ENCODE peak calls at places on chromosomes 11 and 22, in six cellular contexts. B is HCT116, U is GM12891, C is heart left ventricle, T is stomach, K is GM12892. P is an unnamed sample.

GRCh38 chr11:32006799-32007388 is 84.0 kb upstream of the RCN1 start:
- DNase-seq in B (peak), U (peak), C (no peak), T (no peak), K (peak), P (peak)

GRCh38 chr11:66987158-66987620 is 12.1 kb downstream of the C11orf86 start:
- DNase-seq in B (no peak), U (no peak), C (no peak), T (no peak), K (no peak), P (no peak)

GRCh38 chr11:79033833-79034232 is 407.0 kb downstream of the TENM4 start:
- DNase-seq in B (no peak), U (no peak), C (no peak), T (no peak), K (no peak), P (no peak)

GRCh38 chr11:78202733-78203167 is 14.0 kb downstream of the USP35 start:
- DNase-seq in B (no peak), U (no peak), C (no peak), T (no peak), K (no peak), P (no peak)

GRCh38 chr11:1770061-1770460 is 6.3 kb upstream of the CTSD start:
- DNase-seq in B (no peak), U (no peak), C (no peak), T (peak), K (no peak), P (no peak)

GRCh38 chr11:117832511-117832910 is 8.0 kb upstream of the FXYD2 start:
- DNase-seq in B (no peak), U (no peak), C (no peak), T (peak), K (no peak), P (no peak)

GRCh38 chr11:134361241-134361640 is 29.5 kb downstream of the GLB1L2 start:
- DNase-seq in B (no peak), U (no peak), C (peak), T (no peak), K (no peak), P (no peak)

GRCh38 chr11:1157341-1157644 is 460 bp upstream of the MUC5AC start:
- DNase-seq in B (no peak), U (no peak), C (no peak), T (no peak), K (no peak), P (no peak)

GRCh38 chr11:45737056-45737455 is 67.9 kb upstream of the SLC35C1 start:
- DNase-seq in B (no peak), U (no peak), C (no peak), T (no peak), K (no peak), P (peak)

GRCh38 chr11:112523477-112523876 is 262.8 kb upstream of the PLET1 start:
- DNase-seq in B (no peak), U (no peak), C (peak), T (no peak), K (no peak), P (peak)

GRCh38 chr11:111454561-111455192 is 57.5 kb downstream of the BTG4 start:
- DNase-seq in B (no peak), U (peak), C (no peak), T (no peak), K (no peak), P (peak)

GRCh38 chr22:45548991-45549736 is 46.5 kb downstream of the FBLN1 start:
- DNase-seq in B (peak), U (no peak), C (peak), T (peak), K (no peak), P (peak)

GRCh38 chr11:27627979-27628378 is 72.3 kb downstream of the BDNF start:
- DNase-seq in B (no peak), U (no peak), C (no peak), T (no peak), K (no peak), P (no peak)

GRCh38 chr11:125935629-125936199 is 10.1 kb upstream of the VSIG10L2 start:
- DNase-seq in B (no peak), U (no peak), C (no peak), T (peak), K (no peak), P (no peak)

GRCh38 chr11:64593156-64594105 is 2.4 kb downstream of the SLC22A12 start:
- DNase-seq in B (no peak), U (no peak), C (no peak), T (no peak), K (no peak), P (no peak)

GRCh38 chr11:13928566-13929251 is 33.8 kb upstream of the SPON1 start:
- DNase-seq in B (no peak), U (no peak), C (no peak), T (no peak), K (no peak), P (peak)

GRCh38 chr11:47773882-47774281 is 6.7 kb upstream of the FNBP4 start:
- DNase-seq in B (no peak), U (no peak), C (no peak), T (no peak), K (no peak), P (no peak)

GRCh38 chr11:111913997-111914396 is 1.5 kb downstream of the HSPB2 start:
- DNase-seq in B (no peak), U (no peak), C (peak), T (no peak), K (no peak), P (no peak)

GRCh38 chr11:67572747-67573419 is 10.7 kb upstream of the GSTP1 start:
- DNase-seq in B (peak), U (no peak), C (peak), T (peak), K (no peak), P (no peak)

GRCh38 chr11:20055312-20055711 is 105.0 kb downstream of the DBX1 start:
- DNase-seq in B (no peak), U (no peak), C (no peak), T (no peak), K (no peak), P (no peak)

GRCh38 chr11:109970516-109971183 is 122.5 kb upstream of the ZC3H12C start:
- DNase-seq in B (no peak), U (no peak), C (no peak), T (no peak), K (no peak), P (no peak)

GRCh38 chr11:2120359-2121100 is 18.7 kb downstream of the IGF2 start:
- DNase-seq in B (no peak), U (no peak), C (no peak), T (no peak), K (no peak), P (no peak)

GRCh38 chr11:46686886-46687810 is 13.3 kb downstream of the ARHGAP1 start:
- DNase-seq in B (no peak), U (no peak), C (no peak), T (no peak), K (no peak), P (no peak)

GRCh38 chr11:107808526-107808925 is 50.1 kb downstream of the SLC35F2 start:
- DNase-seq in B (no peak), U (no peak), C (no peak), T (no peak), K (no peak), P (no peak)

GRCh38 chr11:74570266-74571061 is 21.9 kb upstream of the POLD3 start:
- DNase-seq in B (peak), U (peak), C (peak), T (peak), K (peak), P (peak)
- TF ChIP-seq POLR2A in B (no peak), U (no peak), C (no peak), T (no peak), K (no peak), P (no peak)

GRCh38 chr11:62882811-62883496 is 2.3 kb downstream of the SLC3A2 start:
- DNase-seq in B (no peak), U (no peak), C (no peak), T (no peak), K (no peak), P (no peak)
- TF ChIP-seq POLR2A in B (no peak), U (no peak), C (no peak), T (no peak), K (no peak), P (no peak)

GRCh38 chr11:83510530-83511449 is 224.6 kb upstream of the CCDC90B start:
- DNase-seq in B (no peak), U (no peak), C (no peak), T (no peak), K (no peak), P (no peak)

GRCh38 chr11:83511646-83512045 is 225.5 kb upstream of the CCDC90B start:
- DNase-seq in B (no peak), U (no peak), C (no peak), T (no peak), K (no peak), P (no peak)

DNA sequence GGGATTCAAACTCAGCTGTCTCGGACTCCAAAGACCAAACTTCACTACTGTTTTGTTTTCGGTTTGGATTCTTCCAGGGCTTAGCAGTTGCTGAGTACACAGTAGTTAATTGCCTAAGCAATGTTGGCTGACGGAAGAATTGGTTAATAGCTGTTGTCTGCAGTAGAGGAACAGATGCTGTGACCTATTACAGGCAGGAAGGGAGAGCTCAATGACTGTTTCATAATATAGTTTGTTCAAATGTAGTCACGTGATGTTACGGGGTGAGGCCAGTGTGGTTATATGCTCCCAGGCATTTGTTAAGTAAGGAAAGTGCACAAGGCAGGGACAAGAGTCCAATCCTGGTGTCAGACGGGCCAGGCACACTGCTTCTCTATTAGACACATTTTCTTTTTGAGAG is 222.6 kb upstream of the CCDC90B start:
- DNase-seq in B (no peak), U (no peak), C (no peak), T (no peak), K (no peak), P (no peak)
- TF ChIP-seq POLR2A in B (no peak), U (no peak), C (no peak), T (no peak), K (no peak), P (no peak)

GRCh38 chr22:36239401-36240171 is at the start of gene APOL2:
- DNase-seq in B (peak), U (peak), C (peak), T (peak), K (peak), P (peak)
- TF ChIP-seq POLR2A in B (peak), U (peak), C (peak), T (no peak), K (peak), P (no peak)

DNA sequence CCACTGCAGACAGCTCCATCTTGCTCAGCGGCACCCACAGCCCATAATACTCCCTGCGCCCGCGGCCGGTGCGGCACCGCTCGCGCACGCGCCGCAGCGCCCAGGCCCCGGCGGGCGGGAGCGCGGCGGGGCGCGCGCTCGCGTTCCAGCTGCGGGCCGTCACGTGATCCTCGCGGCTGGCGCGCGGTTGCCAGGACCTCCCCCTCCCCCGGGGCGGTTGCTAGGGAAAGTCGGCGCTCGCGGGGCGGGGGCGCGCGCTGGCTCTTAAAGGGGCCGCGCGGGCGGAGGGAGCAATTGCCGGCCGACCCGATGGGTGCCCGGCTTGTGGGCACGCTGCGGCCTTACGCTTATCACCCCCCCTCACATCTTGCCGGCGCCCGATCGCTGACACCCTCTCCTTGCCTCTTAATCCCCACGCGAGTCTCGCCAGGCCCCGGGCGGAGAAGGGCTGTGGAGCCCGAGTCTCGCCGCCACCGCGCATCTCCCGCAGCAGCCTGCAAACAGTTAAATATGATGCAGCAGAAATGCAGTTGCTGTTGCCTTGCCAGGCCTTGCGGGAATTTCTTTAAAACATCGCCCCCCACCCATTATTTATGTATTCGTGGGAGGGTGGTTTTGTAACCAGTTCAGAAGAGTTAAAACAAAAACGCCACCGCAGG is at the start of gene CBX6:
- DNase-seq in B (peak), U (peak), C (peak), T (peak), K (peak), P (peak)
- TF ChIP-seq POLR2A in B (no peak), U (peak), C (no peak), T (no peak), K (peak), P (peak)

DNA sequence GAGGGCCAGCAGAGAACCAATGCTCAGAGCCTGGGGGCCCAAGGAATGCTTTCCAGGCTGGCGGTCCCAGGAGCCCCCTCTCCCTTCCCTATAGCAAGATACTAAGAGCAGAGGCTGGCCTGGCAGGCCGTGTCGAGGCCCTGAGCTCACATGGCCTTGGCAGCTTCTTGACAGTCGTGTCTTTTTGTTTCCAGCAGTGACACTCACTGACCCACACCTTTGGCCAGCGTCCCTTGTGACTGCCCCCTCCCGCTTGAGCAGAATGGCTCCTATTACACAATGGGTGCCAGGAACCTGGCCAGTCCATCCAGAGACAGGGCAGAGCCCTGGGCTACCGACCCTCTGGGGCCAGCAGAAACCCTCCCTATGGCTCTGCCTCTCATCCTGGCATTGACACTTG is 6.4 kb upstream of the CCND1 start:
- DNase-seq in B (no peak), U (no peak), C (peak), T (no peak), K (no peak), P (no peak)
- TF ChIP-seq POLR2A in B (no peak), U (no peak), C (no peak), T (no peak), K (no peak), P (no peak)